ENCODE peak calls at places on chromosomes 1 and 21, in six cellular contexts. One of them, this sample, is unnamed.

GRCh38 chr1:199123615-199124014 is 484.8 kb downstream of the PTPRC start:
- DNase-seq in psoas muscle: no peak
- DNase-seq in fibroblast of lung: peak
- DNase-seq in Caco-2: no peak
- DNase-seq in AG10803: peak
- DNase-seq in stomach: no peak
- DNase-seq in this sample: no peak

GRCh38 chr1:54937469-54937868 is 43.0 kb upstream of the TMEM61 start:
- DNase-seq in psoas muscle: no peak
- DNase-seq in fibroblast of lung: peak
- DNase-seq in Caco-2: no peak
- DNase-seq in AG10803: no peak
- DNase-seq in stomach: no peak
- DNase-seq in this sample: no peak

GRCh38 chr1:224502459-224503160 is 68.0 kb upstream of the WDR26 start:
- DNase-seq in psoas muscle: no peak
- DNase-seq in fibroblast of lung: no peak
- DNase-seq in Caco-2: no peak
- DNase-seq in AG10803: no peak
- DNase-seq in stomach: peak
- DNase-seq in this sample: no peak

GRCh38 chr1:29960156-29960755 is 723.9 kb downstream of the PTPRU start:
- DNase-seq in psoas muscle: no peak
- DNase-seq in fibroblast of lung: no peak
- DNase-seq in Caco-2: no peak
- DNase-seq in AG10803: no peak
- DNase-seq in stomach: peak
- DNase-seq in this sample: no peak

GRCh38 chr1:67537647-67538018 is 107.4 kb upstream of the SERBP1 start:
- DNase-seq in psoas muscle: no peak
- DNase-seq in fibroblast of lung: no peak
- DNase-seq in Caco-2: no peak
- DNase-seq in AG10803: no peak
- DNase-seq in stomach: no peak
- DNase-seq in this sample: no peak

GRCh38 chr1:34763142-34763781 is 3.7 kb downstream of the GJB4 start:
- DNase-seq in psoas muscle: no peak
- DNase-seq in fibroblast of lung: peak
- DNase-seq in Caco-2: no peak
- DNase-seq in AG10803: peak
- DNase-seq in stomach: no peak
- DNase-seq in this sample: no peak

GRCh38 chr1:54284781-54285563 is 85.0 kb downstream of the MRPL37 start:
- DNase-seq in psoas muscle: no peak
- DNase-seq in fibroblast of lung: no peak
- DNase-seq in Caco-2: no peak
- DNase-seq in AG10803: no peak
- DNase-seq in stomach: no peak
- DNase-seq in this sample: no peak

GRCh38 chr21:26835027-26835713 is 10.0 kb downstream of the ADAMTS1 start:
- DNase-seq in psoas muscle: no peak
- DNase-seq in fibroblast of lung: peak
- DNase-seq in Caco-2: no peak
- DNase-seq in AG10803: peak
- DNase-seq in stomach: no peak
- DNase-seq in this sample: peak

GRCh38 chr1:236864996-236865877 is 70.1 kb downstream of the MTR start:
- DNase-seq in psoas muscle: no peak
- DNase-seq in fibroblast of lung: no peak
- DNase-seq in Caco-2: no peak
- DNase-seq in AG10803: no peak
- DNase-seq in stomach: no peak
- DNase-seq in this sample: no peak

GRCh38 chr21:34554227-34554626 is 42.2 kb upstream of the KCNE1 start:
- DNase-seq in psoas muscle: no peak
- DNase-seq in fibroblast of lung: no peak
- DNase-seq in Caco-2: no peak
- DNase-seq in AG10803: no peak
- DNase-seq in stomach: no peak
- DNase-seq in this sample: no peak

GRCh38 chr1:227372662-227373061 is 54.4 kb upstream of the CDC42BPA start:
- DNase-seq in psoas muscle: no peak
- DNase-seq in fibroblast of lung: peak
- DNase-seq in Caco-2: no peak
- DNase-seq in AG10803: no peak
- DNase-seq in stomach: peak
- DNase-seq in this sample: no peak

GRCh38 chr21:44870748-44871495 is 2.6 kb downstream of the PTTG1IP start:
- DNase-seq in psoas muscle: peak
- DNase-seq in fibroblast of lung: peak
- DNase-seq in Caco-2: no peak
- DNase-seq in AG10803: no peak
- DNase-seq in stomach: peak
- DNase-seq in this sample: peak

GRCh38 chr1:150577557-150578277 is 1.7 kb downstream of the MCL1 start:
- DNase-seq in psoas muscle: no peak
- DNase-seq in fibroblast of lung: peak
- DNase-seq in Caco-2: no peak
- DNase-seq in AG10803: peak
- DNase-seq in stomach: no peak
- DNase-seq in this sample: no peak

GRCh38 chr21:42028754-42029385 is 18.7 kb upstream of the ZBTB21 start:
- DNase-seq in psoas muscle: no peak
- DNase-seq in fibroblast of lung: no peak
- DNase-seq in Caco-2: no peak
- DNase-seq in AG10803: no peak
- DNase-seq in stomach: no peak
- DNase-seq in this sample: no peak

GRCh38 chr1:40030528-40031135 is 9.9 kb upstream of the CAP1 start:
- DNase-seq in psoas muscle: no peak
- DNase-seq in fibroblast of lung: peak
- DNase-seq in Caco-2: no peak
- DNase-seq in AG10803: peak
- DNase-seq in stomach: no peak
- DNase-seq in this sample: no peak

GRCh38 chr1:246794261-246795093 is 70.3 kb downstream of the SCCPDH start:
- DNase-seq in psoas muscle: no peak
- DNase-seq in fibroblast of lung: peak
- DNase-seq in Caco-2: no peak
- DNase-seq in AG10803: peak
- DNase-seq in stomach: no peak
- DNase-seq in this sample: no peak

GRCh38 chr21:18716578-18717138 is 313.1 kb upstream of the TMPRSS15 start:
- DNase-seq in psoas muscle: no peak
- DNase-seq in fibroblast of lung: no peak
- DNase-seq in Caco-2: no peak
- DNase-seq in AG10803: no peak
- DNase-seq in stomach: no peak
- DNase-seq in this sample: no peak

GRCh38 chr1:154784924-154785531 is 85.1 kb downstream of the KCNN3 start:
- DNase-seq in psoas muscle: no peak
- DNase-seq in fibroblast of lung: no peak
- DNase-seq in Caco-2: peak
- DNase-seq in AG10803: no peak
- DNase-seq in stomach: peak
- DNase-seq in this sample: no peak

GRCh38 chr21:42107881-42108553 is 36.9 kb downstream of the UMODL1 start:
- DNase-seq in psoas muscle: peak
- DNase-seq in fibroblast of lung: peak
- DNase-seq in Caco-2: peak
- DNase-seq in AG10803: peak
- DNase-seq in stomach: peak
- DNase-seq in this sample: peak

GRCh38 chr1:39317910-39318633 is 113.6 kb downstream of the MACF1 start:
- DNase-seq in psoas muscle: no peak
- DNase-seq in fibroblast of lung: peak
- DNase-seq in Caco-2: no peak
- DNase-seq in AG10803: no peak
- DNase-seq in stomach: no peak
- DNase-seq in this sample: peak

GRCh38 chr1:197320991-197321531 is 53.0 kb downstream of the CRB1 start:
- DNase-seq in psoas muscle: no peak
- DNase-seq in fibroblast of lung: peak
- DNase-seq in Caco-2: no peak
- DNase-seq in AG10803: peak
- DNase-seq in stomach: no peak
- DNase-seq in this sample: no peak

GRCh38 chr1:101108123-101108522 is 82.5 kb upstream of the DPH5 start:
- DNase-seq in psoas muscle: no peak
- DNase-seq in fibroblast of lung: no peak
- DNase-seq in Caco-2: no peak
- DNase-seq in AG10803: no peak
- DNase-seq in stomach: no peak
- DNase-seq in this sample: no peak

GRCh38 chr1:209526137-209526536 is 57.4 kb upstream of the CAMK1G start:
- DNase-seq in psoas muscle: no peak
- DNase-seq in fibroblast of lung: no peak
- DNase-seq in Caco-2: no peak
- DNase-seq in AG10803: no peak
- DNase-seq in stomach: peak
- DNase-seq in this sample: no peak

GRCh38 chr1:240652554-240652953 is 40.6 kb upstream of the GREM2 start:
- DNase-seq in psoas muscle: no peak
- DNase-seq in fibroblast of lung: no peak
- DNase-seq in Caco-2: no peak
- DNase-seq in AG10803: peak
- DNase-seq in stomach: no peak
- DNase-seq in this sample: no peak
- TF ChIP-seq CTCF in psoas muscle: no peak
- TF ChIP-seq CTCF in fibroblast of lung: no peak
- TF ChIP-seq CTCF in Caco-2: no peak
- TF ChIP-seq CTCF in AG10803: no peak
- TF ChIP-seq CTCF in stomach: no peak
- TF ChIP-seq CTCF in this sample: no peak

DNA sequence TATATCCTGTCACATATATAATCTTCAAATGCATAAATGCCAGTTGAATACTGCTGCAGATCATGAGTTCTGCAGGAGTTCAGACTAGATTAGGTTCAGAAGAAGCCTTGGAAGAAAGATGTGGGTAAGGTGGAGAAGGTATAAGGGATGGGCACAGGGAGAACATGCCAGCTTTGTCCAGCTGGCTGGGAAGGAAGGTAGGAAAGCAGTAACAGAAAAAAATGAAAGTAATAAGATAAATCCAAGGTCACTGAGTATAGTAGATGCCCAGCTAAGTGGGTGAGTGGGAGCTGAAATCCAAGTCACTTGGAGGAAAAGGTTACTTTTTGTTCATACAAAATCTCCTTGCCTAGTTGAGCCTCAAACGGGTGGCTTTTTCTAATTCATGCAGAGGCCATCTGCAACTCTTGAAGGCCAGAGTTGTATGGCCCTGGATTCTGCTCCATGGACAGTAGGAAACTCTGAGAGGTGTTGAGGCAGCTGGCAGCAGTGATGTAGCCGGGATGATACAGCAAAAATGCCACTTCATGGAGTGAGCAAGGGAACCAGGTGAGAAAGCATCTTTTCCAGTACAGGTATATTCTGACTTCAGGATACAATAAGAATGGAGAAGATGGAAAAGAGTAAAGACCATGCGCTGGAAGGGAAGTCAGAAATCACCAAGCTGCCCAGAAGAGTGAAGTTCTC is 3.4 kb downstream of the RCSD1 start:
- DNase-seq in psoas muscle: no peak
- DNase-seq in fibroblast of lung: no peak
- DNase-seq in Caco-2: no peak
- DNase-seq in AG10803: no peak
- DNase-seq in stomach: no peak
- DNase-seq in this sample: no peak
- TF ChIP-seq CTCF in psoas muscle: no peak
- TF ChIP-seq CTCF in fibroblast of lung: no peak
- TF ChIP-seq CTCF in Caco-2: no peak
- TF ChIP-seq CTCF in AG10803: no peak
- TF ChIP-seq CTCF in stomach: no peak
- TF ChIP-seq CTCF in this sample: no peak

GRCh38 chr1:219308367-219308766 is 134.7 kb downstream of the LYPLAL1 start:
- DNase-seq in psoas muscle: no peak
- DNase-seq in fibroblast of lung: no peak
- DNase-seq in Caco-2: no peak
- DNase-seq in AG10803: no peak
- DNase-seq in stomach: no peak
- DNase-seq in this sample: no peak

GRCh38 chr1:219302697-219303096 is 129.0 kb downstream of the LYPLAL1 start:
- DNase-seq in psoas muscle: no peak
- DNase-seq in fibroblast of lung: peak
- DNase-seq in Caco-2: no peak
- DNase-seq in AG10803: no peak
- DNase-seq in stomach: no peak
- DNase-seq in this sample: no peak

GRCh38 chr1:219310181-219310728 is 136.6 kb downstream of the LYPLAL1 start:
- DNase-seq in psoas muscle: no peak
- DNase-seq in fibroblast of lung: peak
- DNase-seq in Caco-2: peak
- DNase-seq in AG10803: no peak
- DNase-seq in stomach: no peak
- DNase-seq in this sample: no peak

GRCh38 chr1:219299420-219299819 is 125.7 kb downstream of the LYPLAL1 start:
- DNase-seq in psoas muscle: no peak
- DNase-seq in fibroblast of lung: peak
- DNase-seq in Caco-2: no peak
- DNase-seq in AG10803: no peak
- DNase-seq in stomach: no peak
- DNase-seq in this sample: no peak

GRCh38 chr1:219304227-219305226 is 130.8 kb downstream of the LYPLAL1 start:
- DNase-seq in psoas muscle: peak
- DNase-seq in fibroblast of lung: peak
- DNase-seq in Caco-2: no peak
- DNase-seq in AG10803: peak
- DNase-seq in stomach: no peak
- DNase-seq in this sample: peak
- TF ChIP-seq CTCF in psoas muscle: no peak
- TF ChIP-seq CTCF in fibroblast of lung: no peak
- TF ChIP-seq CTCF in Caco-2: no peak
- TF ChIP-seq CTCF in AG10803: no peak
- TF ChIP-seq CTCF in stomach: no peak
- TF ChIP-seq CTCF in this sample: no peak

GRCh38 chr1:229832695-229833094 is 206.6 kb downstream of the URB2 start:
- DNase-seq in psoas muscle: no peak
- DNase-seq in fibroblast of lung: no peak
- DNase-seq in Caco-2: no peak
- DNase-seq in AG10803: no peak
- DNase-seq in stomach: no peak
- DNase-seq in this sample: no peak
- TF ChIP-seq CTCF in psoas muscle: no peak
- TF ChIP-seq CTCF in fibroblast of lung: no peak
- TF ChIP-seq CTCF in Caco-2: no peak
- TF ChIP-seq CTCF in AG10803: no peak
- TF ChIP-seq CTCF in stomach: no peak
- TF ChIP-seq CTCF in this sample: no peak

GRCh38 chr1:113453771-113454083 is 63.4 kb downstream of the MAGI3 start:
- DNase-seq in psoas muscle: no peak
- DNase-seq in fibroblast of lung: no peak
- DNase-seq in Caco-2: no peak
- DNase-seq in AG10803: no peak
- DNase-seq in stomach: no peak
- DNase-seq in this sample: no peak
- TF ChIP-seq CTCF in psoas muscle: no peak
- TF ChIP-seq CTCF in fibroblast of lung: no peak
- TF ChIP-seq CTCF in Caco-2: no peak
- TF ChIP-seq CTCF in AG10803: no peak
- TF ChIP-seq CTCF in stomach: no peak
- TF ChIP-seq CTCF in this sample: no peak

GRCh38 chr1:91124989-91125417 is 103.2 kb upstream of the ZNF644 start:
- DNase-seq in psoas muscle: no peak
- DNase-seq in fibroblast of lung: no peak
- DNase-seq in Caco-2: no peak
- DNase-seq in AG10803: peak
- DNase-seq in stomach: no peak
- DNase-seq in this sample: no peak
- TF ChIP-seq CTCF in psoas muscle: no peak
- TF ChIP-seq CTCF in fibroblast of lung: no peak
- TF ChIP-seq CTCF in Caco-2: no peak
- TF ChIP-seq CTCF in AG10803: no peak
- TF ChIP-seq CTCF in stomach: no peak
- TF ChIP-seq CTCF in this sample: no peak